ENCODE peak calls at places on chromosomes 6 and 20, in seven cellular contexts. One of them, this sample, is unnamed.

GRCh38 chr6:29748391-29749352 is 25.4 kb downstream of the HLA-F start:
- DNase-seq in HepG2: peak; percentile 82
- DNase-seq in H1: peak; percentile 91
- DNase-seq in astrocyte: peak; percentile 39
- DNase-seq in CD4-positive, alpha-beta memory T cell: peak; percentile 81
- DNase-seq in right cardiac atrium: peak; percentile 95
- DNase-seq in adrenal gland: peak; percentile 96
- DNase-seq in this sample: peak; percentile 78

GRCh38 chr6:38476141-38476540 is 163.6 kb downstream of the BTBD9 start:
- DNase-seq in adrenal gland: no peak
- DNase-seq in HepG2: no peak
- DNase-seq in H1: no peak
- DNase-seq in astrocyte: no peak
- DNase-seq in CD4-positive, alpha-beta memory T cell: no peak
- DNase-seq in right cardiac atrium: no peak
- DNase-seq in this sample: no peak

GRCh38 chr6:149884617-149885016 is 13.3 kb downstream of the RAET1E start:
- DNase-seq in right cardiac atrium: no peak
- DNase-seq in HepG2: no peak
- DNase-seq in H1: no peak
- DNase-seq in CD4-positive, alpha-beta memory T cell: no peak
- DNase-seq in astrocyte: no peak
- DNase-seq in adrenal gland: no peak
- DNase-seq in this sample: no peak

GRCh38 chr6:101018157-101018556 is 137.0 kb upstream of the ASCC3 start:
- DNase-seq in CD4-positive, alpha-beta memory T cell: no peak
- DNase-seq in H1: no peak
- DNase-seq in HepG2: no peak
- DNase-seq in astrocyte: no peak
- DNase-seq in right cardiac atrium: no peak
- DNase-seq in adrenal gland: no peak
- DNase-seq in this sample: no peak

GRCh38 chr20:14919473-14920157 is 582.2 kb upstream of the FLRT3 start:
- DNase-seq in HepG2: no peak
- DNase-seq in right cardiac atrium: no peak
- DNase-seq in H1: peak; percentile 67
- DNase-seq in CD4-positive, alpha-beta memory T cell: no peak
- DNase-seq in adrenal gland: no peak
- DNase-seq in astrocyte: no peak
- DNase-seq in this sample: no peak

GRCh38 chr20:11849270-11849920 is 68.3 kb upstream of the BTBD3 start:
- DNase-seq in HepG2: no peak
- DNase-seq in adrenal gland: no peak
- DNase-seq in right cardiac atrium: no peak
- DNase-seq in CD4-positive, alpha-beta memory T cell: no peak
- DNase-seq in astrocyte: peak; percentile 62
- DNase-seq in H1: no peak
- DNase-seq in this sample: no peak

GRCh38 chr6:56730663-56731529 is 88.2 kb upstream of the DST start:
- DNase-seq in CD4-positive, alpha-beta memory T cell: no peak
- DNase-seq in adrenal gland: peak; percentile 74
- DNase-seq in right cardiac atrium: no peak
- DNase-seq in HepG2: no peak
- DNase-seq in astrocyte: peak; percentile 82
- DNase-seq in H1: no peak
- DNase-seq in this sample: no peak

GRCh38 chr6:155706806-155707205 is 251.2 kb upstream of the NOX3 start:
- DNase-seq in H1: no peak
- DNase-seq in right cardiac atrium: no peak
- DNase-seq in CD4-positive, alpha-beta memory T cell: no peak
- DNase-seq in HepG2: no peak
- DNase-seq in adrenal gland: no peak
- DNase-seq in astrocyte: no peak
- DNase-seq in this sample: no peak

GRCh38 chr20:5835234-5835845 is 85.1 kb downstream of the SHLD1 start:
- DNase-seq in right cardiac atrium: peak; percentile 46
- DNase-seq in CD4-positive, alpha-beta memory T cell: no peak
- DNase-seq in H1: no peak
- DNase-seq in adrenal gland: peak; percentile 88
- DNase-seq in astrocyte: peak; percentile 48
- DNase-seq in HepG2: peak; percentile 78
- DNase-seq in this sample: no peak

GRCh38 chr6:114377881-114378280 is 35.1 kb upstream of the HS3ST5 start:
- DNase-seq in H1: no peak
- DNase-seq in right cardiac atrium: no peak
- DNase-seq in astrocyte: no peak
- DNase-seq in HepG2: no peak
- DNase-seq in CD4-positive, alpha-beta memory T cell: no peak
- DNase-seq in adrenal gland: no peak
- DNase-seq in this sample: no peak

GRCh38 chr6:40349092-40349491 is 238.1 kb downstream of the LRFN2 start:
- DNase-seq in HepG2: no peak
- DNase-seq in right cardiac atrium: no peak
- DNase-seq in CD4-positive, alpha-beta memory T cell: no peak
- DNase-seq in H1: no peak
- DNase-seq in astrocyte: peak; percentile 41
- DNase-seq in adrenal gland: no peak
- DNase-seq in this sample: no peak

GRCh38 chr20:911882-912600 is 4.1 kb downstream of the ANGPT4 start:
- DNase-seq in HepG2: no peak
- DNase-seq in astrocyte: no peak
- DNase-seq in right cardiac atrium: no peak
- DNase-seq in CD4-positive, alpha-beta memory T cell: peak; percentile 1
- DNase-seq in H1: peak; percentile 52
- DNase-seq in adrenal gland: no peak
- DNase-seq in this sample: no peak

GRCh38 chr20:34083137-34083536 is 28.9 kb downstream of the EIF2S2 start:
- DNase-seq in HepG2: no peak
- DNase-seq in astrocyte: peak; percentile 98
- DNase-seq in adrenal gland: peak; percentile 96
- DNase-seq in H1: no peak
- DNase-seq in right cardiac atrium: peak; percentile 80
- DNase-seq in CD4-positive, alpha-beta memory T cell: no peak
- DNase-seq in this sample: no peak

GRCh38 chr20:10469599-10469998 is 34.5 kb downstream of the SLX4IP start:
- DNase-seq in right cardiac atrium: peak; percentile 28
- DNase-seq in H1: no peak
- DNase-seq in adrenal gland: peak; percentile 48
- DNase-seq in HepG2: peak; percentile 77
- DNase-seq in astrocyte: peak; percentile 69
- DNase-seq in CD4-positive, alpha-beta memory T cell: peak; percentile 12
- DNase-seq in this sample: no peak

GRCh38 chr6:43913388-43914271 is 143.6 kb downstream of the VEGFA start:
- DNase-seq in H1: no peak
- DNase-seq in adrenal gland: no peak
- DNase-seq in HepG2: no peak
- DNase-seq in astrocyte: peak; percentile 12
- DNase-seq in right cardiac atrium: no peak
- DNase-seq in CD4-positive, alpha-beta memory T cell: no peak
- DNase-seq in this sample: no peak

GRCh38 chr20:63966172-63966943 is 3.4 kb downstream of the ZNF512B start:
- DNase-seq in HepG2: no peak
- DNase-seq in adrenal gland: no peak
- DNase-seq in CD4-positive, alpha-beta memory T cell: no peak
- DNase-seq in astrocyte: no peak
- DNase-seq in H1: no peak
- DNase-seq in right cardiac atrium: no peak
- DNase-seq in this sample: no peak

GRCh38 chr6:73062121-73062520 is 163.2 kb downstream of the KHDC1L start:
- DNase-seq in CD4-positive, alpha-beta memory T cell: no peak
- DNase-seq in right cardiac atrium: no peak
- DNase-seq in H1: no peak
- DNase-seq in adrenal gland: no peak
- DNase-seq in HepG2: no peak
- DNase-seq in astrocyte: peak; percentile 49
- DNase-seq in this sample: no peak

GRCh38 chr6:80605165-80605989 is 498.9 kb downstream of the BCKDHB start:
- DNase-seq in H1: no peak
- DNase-seq in adrenal gland: no peak
- DNase-seq in astrocyte: peak; percentile 49
- DNase-seq in CD4-positive, alpha-beta memory T cell: peak; percentile 1
- DNase-seq in HepG2: peak; percentile 18
- DNase-seq in right cardiac atrium: no peak
- DNase-seq in this sample: no peak

GRCh38 chr20:33169176-33169794 is 1.3 kb downstream of the BPIFA2 start:
- DNase-seq in HepG2: peak; percentile 29
- DNase-seq in CD4-positive, alpha-beta memory T cell: no peak
- DNase-seq in adrenal gland: no peak
- DNase-seq in H1: peak; percentile 81
- DNase-seq in right cardiac atrium: no peak
- DNase-seq in astrocyte: no peak
- DNase-seq in this sample: no peak

GRCh38 chr6:85484941-85485340 is 35.1 kb downstream of the NT5E start:
- DNase-seq in adrenal gland: no peak
- DNase-seq in right cardiac atrium: no peak
- DNase-seq in CD4-positive, alpha-beta memory T cell: no peak
- DNase-seq in astrocyte: no peak
- DNase-seq in H1: no peak
- DNase-seq in HepG2: no peak
- DNase-seq in this sample: no peak

GRCh38 chr20:29878777-29879442 is 1378.6 kb upstream of the DEFB115 start:
- DNase-seq in astrocyte: no peak
- DNase-seq in adrenal gland: no peak
- DNase-seq in HepG2: no peak
- DNase-seq in CD4-positive, alpha-beta memory T cell: no peak
- DNase-seq in H1: no peak
- DNase-seq in right cardiac atrium: peak; percentile 8
- DNase-seq in this sample: no peak
- H3K9me3 ChIP-seq in astrocyte: peaks cover 26% of the 10 kb centered on the region
- H3K9me3 ChIP-seq in adrenal gland: no peaks in the 10 kb centered on the region
- H3K9me3 ChIP-seq in HepG2: peaks cover 60% of the 10 kb centered on the region
- H3K9me3 ChIP-seq in CD4-positive, alpha-beta memory T cell: no peaks in the 10 kb centered on the region
- H3K9me3 ChIP-seq in H1: peaks cover 51% of the 10 kb centered on the region
- H3K9me3 ChIP-seq in right cardiac atrium: no peaks in the 10 kb centered on the region
- H3K9me3 ChIP-seq in this sample: no peaks in the 10 kb centered on the region

GRCh38 chr6:4185419-4185818 is 50.0 kb upstream of the ECI2 start:
- DNase-seq in astrocyte: no peak
- DNase-seq in adrenal gland: no peak
- DNase-seq in right cardiac atrium: no peak
- DNase-seq in CD4-positive, alpha-beta memory T cell: no peak
- DNase-seq in H1: no peak
- DNase-seq in HepG2: no peak
- DNase-seq in this sample: no peak
- H3K4me3 ChIP-seq in astrocyte: no peak overlapping the region
- H3K4me3 ChIP-seq in adrenal gland: no peak overlapping the region
- H3K4me3 ChIP-seq in right cardiac atrium: no peak overlapping the region
- H3K4me3 ChIP-seq in CD4-positive, alpha-beta memory T cell: no peak overlapping the region
- H3K4me3 ChIP-seq in H1: no peak overlapping the region
- H3K4me3 ChIP-seq in HepG2: no peak overlapping the region
- H3K4me3 ChIP-seq in this sample: no peak overlapping the region

DNA sequence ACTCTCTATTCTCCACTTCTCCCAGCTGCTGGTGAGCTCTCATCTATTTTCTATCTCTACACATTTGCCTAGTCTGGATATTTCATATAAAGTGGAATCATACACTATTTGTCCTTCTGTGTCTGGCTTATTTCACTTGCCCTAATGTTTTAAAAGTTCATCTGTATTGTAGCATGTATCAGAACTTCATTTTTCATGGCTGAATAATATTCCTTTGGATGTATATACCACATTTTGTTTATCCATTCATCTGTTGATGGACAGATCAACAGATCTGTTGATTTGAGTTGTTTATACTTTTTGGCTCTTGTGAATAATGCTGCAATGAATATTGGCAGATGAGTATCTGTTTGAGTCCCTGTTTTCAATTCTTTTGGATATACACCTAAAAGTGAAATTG is 49.6 kb downstream of the NHLRC1 start:
- DNase-seq in HepG2: no peak
- DNase-seq in adrenal gland: no peak
- DNase-seq in H1: no peak
- DNase-seq in CD4-positive, alpha-beta memory T cell: no peak
- DNase-seq in right cardiac atrium: no peak
- DNase-seq in astrocyte: no peak
- DNase-seq in this sample: no peak
- H3K4me1 ChIP-seq in HepG2: no peaks in the 10 kb centered on the region
- H3K4me1 ChIP-seq in adrenal gland: no peaks in the 10 kb centered on the region
- H3K4me1 ChIP-seq in H1: no peaks in the 10 kb centered on the region
- H3K4me1 ChIP-seq in CD4-positive, alpha-beta memory T cell: no peaks in the 10 kb centered on the region
- H3K4me1 ChIP-seq in right cardiac atrium: no peaks in the 10 kb centered on the region
- H3K4me1 ChIP-seq in astrocyte: no peaks in the 10 kb centered on the region
- H3K4me1 ChIP-seq in this sample: no peaks in the 10 kb centered on the region

DNA sequence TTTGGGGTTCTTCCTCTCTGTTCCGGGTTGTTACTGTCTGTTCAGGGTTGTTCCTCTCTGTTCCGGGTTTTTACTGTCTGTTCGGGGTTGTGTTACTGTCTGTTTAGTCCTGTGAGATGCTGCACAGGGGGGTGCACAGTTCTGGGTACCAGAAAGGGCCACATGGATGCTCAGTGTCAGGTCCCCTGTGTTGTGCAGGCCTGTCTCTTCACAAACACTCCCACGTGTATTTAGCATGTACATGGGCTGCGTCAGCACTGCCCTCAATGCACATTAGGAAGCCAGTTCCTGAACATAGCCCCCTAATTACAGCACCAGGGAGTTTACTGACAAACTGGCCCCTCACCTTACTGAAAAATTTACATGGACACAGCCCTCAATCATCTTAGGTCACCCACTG is 118.5 kb downstream of the DLL1 start:
- DNase-seq in CD4-positive, alpha-beta memory T cell: no peak
- DNase-seq in adrenal gland: no peak
- DNase-seq in H1: no peak
- DNase-seq in HepG2: no peak
- DNase-seq in astrocyte: no peak
- DNase-seq in right cardiac atrium: no peak
- DNase-seq in this sample: no peak
- H3K9me3 ChIP-seq in CD4-positive, alpha-beta memory T cell: no peaks in the 10 kb centered on the region
- H3K9me3 ChIP-seq in adrenal gland: no peaks in the 10 kb centered on the region
- H3K9me3 ChIP-seq in H1: peaks cover 7% of the 10 kb centered on the region
- H3K9me3 ChIP-seq in HepG2: peaks cover 30% of the 10 kb centered on the region
- H3K9me3 ChIP-seq in astrocyte: no peaks in the 10 kb centered on the region
- H3K9me3 ChIP-seq in right cardiac atrium: no peaks in the 10 kb centered on the region
- H3K9me3 ChIP-seq in this sample: no peaks in the 10 kb centered on the region

DNA sequence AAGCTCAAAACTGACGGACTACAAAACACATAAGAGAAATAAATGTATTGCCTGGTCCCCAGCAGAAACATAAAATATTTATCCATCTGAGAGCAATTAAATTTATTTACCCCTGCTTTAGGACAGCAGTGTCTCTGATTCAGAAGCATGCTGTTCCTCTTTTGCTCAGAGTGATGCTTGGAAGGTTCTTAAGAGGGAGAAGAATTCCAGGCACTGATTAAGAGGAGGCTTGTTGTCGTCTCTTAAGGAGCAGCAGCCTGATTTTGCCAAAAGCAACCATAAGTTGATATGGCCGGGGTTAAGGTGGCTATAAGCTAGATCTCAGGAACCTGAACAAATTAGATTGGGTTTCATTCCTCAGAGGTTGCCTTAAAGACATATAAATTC is 25.8 kb downstream of the CAP2 start:
- DNase-seq in right cardiac atrium: no peak
- DNase-seq in CD4-positive, alpha-beta memory T cell: no peak
- DNase-seq in adrenal gland: no peak
- DNase-seq in HepG2: no peak
- DNase-seq in H1: no peak
- DNase-seq in astrocyte: no peak
- DNase-seq in this sample: no peak
- H3K4me3 ChIP-seq in right cardiac atrium: no peak overlapping the region
- H3K4me3 ChIP-seq in CD4-positive, alpha-beta memory T cell: no peak overlapping the region
- H3K4me3 ChIP-seq in adrenal gland: no peak overlapping the region
- H3K4me3 ChIP-seq in HepG2: no peak overlapping the region
- H3K4me3 ChIP-seq in H1: no peak overlapping the region
- H3K4me3 ChIP-seq in astrocyte: no peak overlapping the region
- H3K4me3 ChIP-seq in this sample: no peak overlapping the region

This sample was measured in effector memory CD4-positive, alpha-beta T cell.